ENCODE peak calls at places on chromosomes 1 and 21, in five cellular contexts. G, Q, E, A and L are unnamed samples.

GRCh38 chr1:37697090-37697489 is 4.8 kb downstream of the CDCA8 start:
- DNase-seq in G (no peak), Q (no peak), E (no peak), A (no peak), L (no peak)

GRCh38 chr1:42013881-42014470 is 95.3 kb upstream of the HIVEP3 start:
- DNase-seq in G (no peak), Q (no peak), E (no peak), A (peak), L (no peak)

GRCh38 chr1:193031431-193031830 is 27.7 kb downstream of the UCHL5 start:
- DNase-seq in G (peak), Q (peak), E (no peak), A (peak), L (no peak)

GRCh38 chr1:11617314-11617713 is 36.9 kb downstream of the FBXO2 start:
- DNase-seq in G (no peak), Q (no peak), E (no peak), A (peak), L (no peak)

GRCh38 chr1:201655243-201655642 is 116.3 kb downstream of the NAV1 start:
- DNase-seq in G (no peak), Q (peak), E (no peak), A (no peak), L (no peak)

GRCh38 chr21:16863541-16863940 is 649.3 kb upstream of the CXADR start:
- DNase-seq in G (no peak), Q (no peak), E (no peak), A (no peak), L (no peak)

GRCh38 chr1:12554521-12555305 is 63.3 kb downstream of the DHRS3 start:
- DNase-seq in G (no peak), Q (no peak), E (no peak), A (no peak), L (no peak)

GRCh38 chr1:53766766-53767409 is 27.9 kb upstream of the GLIS1 start:
- DNase-seq in G (no peak), Q (peak), E (no peak), A (no peak), L (no peak)

GRCh38 chr1:177568702-177569101 is 397.9 kb downstream of the BRINP2 start:
- DNase-seq in G (no peak), Q (no peak), E (no peak), A (peak), L (no peak)

GRCh38 chr1:1605724-1606123 is 5.8 kb upstream of the FNDC10 start:
- DNase-seq in G (no peak), Q (no peak), E (no peak), A (no peak), L (no peak)

GRCh38 chr21:31260790-31261189 is 83.3 kb downstream of the TIAM1 start:
- DNase-seq in G (no peak), Q (no peak), E (no peak), A (peak), L (no peak)

GRCh38 chr1:17904290-17904689 is 149.2 kb downstream of the ACTL8 start:
- DNase-seq in G (no peak), Q (no peak), E (no peak), A (no peak), L (no peak)

GRCh38 chr1:3999941-4000735 is 100.1 kb upstream of the C1orf174 start:
- DNase-seq in G (no peak), Q (no peak), E (no peak), A (no peak), L (no peak)

GRCh38 chr1:68120136-68120791 is 69.8 kb upstream of the DIRAS3 start:
- DNase-seq in G (peak), Q (peak), E (no peak), A (peak), L (peak)

GRCh38 chr1:97252076-97252475 is 530.5 kb downstream of the PTBP2 start:
- DNase-seq in G (no peak), Q (no peak), E (no peak), A (peak), L (peak)

GRCh38 chr1:184504012-184504694 is 117.3 kb downstream of the C1orf21 start:
- DNase-seq in G (no peak), Q (no peak), E (no peak), A (peak), L (no peak)

GRCh38 chr1:67700692-67701410 is 15.8 kb downstream of the GADD45A start:
- DNase-seq in G (no peak), Q (peak), E (no peak), A (peak), L (no peak)

GRCh38 chr1:58854576-58854975 is 70.7 kb upstream of the JUN start:
- DNase-seq in G (peak), Q (no peak), E (no peak), A (peak), L (no peak)

GRCh38 chr1:218942421-218942820 is 231.3 kb upstream of the LYPLAL1 start:
- DNase-seq in G (no peak), Q (no peak), E (no peak), A (no peak), L (no peak)

GRCh38 chr1:28668191-28668955 is at the start of gene GMEB1:
- DNase-seq in G (peak), Q (peak), E (peak), A (peak), L (peak)

GRCh38 chr1:232667094-232667780 is 37.3 kb upstream of the SIPA1L2 start:
- DNase-seq in G (no peak), Q (no peak), E (no peak), A (peak), L (no peak)

GRCh38 chr1:205907794-205908193 is 35.5 kb downstream of the SLC26A9 start:
- DNase-seq in G (no peak), Q (no peak), E (no peak), A (peak), L (no peak)

GRCh38 chr1:181178241-181178640 is 89.7 kb downstream of the IER5 start:
- DNase-seq in G (no peak), Q (no peak), E (no peak), A (no peak), L (no peak)

GRCh38 chr1:63352736-63353135 is 14.7 kb upstream of the ALG6 start:
- DNase-seq in G (no peak), Q (no peak), E (no peak), A (no peak), L (no peak)

GRCh38 chr1:101178688-101179491 is 57.9 kb upstream of the S1PR1 start:
- DNase-seq in G (peak), Q (no peak), E (no peak), A (no peak), L (no peak)

GRCh38 chr1:91864017-91864700 is 21.8 kb downstream of the TGFBR3 start:
- DNase-seq in G (peak), Q (peak), E (no peak), A (no peak), L (no peak)

GRCh38 chr1:94716966-94717365 is 103.2 kb upstream of the SLC44A3 start:
- DNase-seq in G (peak), Q (no peak), E (no peak), A (no peak), L (no peak)

GRCh38 chr1:152398812-152399698 is 15.0 kb downstream of the CRNN start:
- DNase-seq in G (peak), Q (peak), E (no peak), A (peak), L (no peak)

GRCh38 chr1:240706150-240706904 is 94.4 kb upstream of the GREM2 start:
- DNase-seq in G (no peak), Q (no peak), E (no peak), A (no peak), L (no peak)

GRCh38 chr1:17230671-17231310 is 18.1 kb upstream of the PADI3 start:
- DNase-seq in G (no peak), Q (no peak), E (no peak), A (no peak), L (no peak)